ENCODE peak calls at places on chromosome 5, in four cellular contexts. One of them, this sample, is unnamed.

GRCh38 chr5:152140391-152140790 is 215.7 kb upstream of the GLRA1 start:
- DNase-seq in upper lobe of left lung: no peak
- DNase-seq in psoas muscle: no peak
- DNase-seq in fibroblast of lung: no peak
- DNase-seq in this sample: no peak

GRCh38 chr5:59188415-59189225 is 605.7 kb downstream of the RAB3C start:
- DNase-seq in upper lobe of left lung: peak
- DNase-seq in psoas muscle: peak
- DNase-seq in fibroblast of lung: peak
- DNase-seq in this sample: peak

GRCh38 chr5:38751103-38751502 is 94.7 kb upstream of the OSMR start:
- DNase-seq in upper lobe of left lung: no peak
- DNase-seq in psoas muscle: no peak
- DNase-seq in fibroblast of lung: no peak
- DNase-seq in this sample: no peak

GRCh38 chr5:108801776-108802175 is 54.1 kb downstream of the FER start:
- DNase-seq in upper lobe of left lung: no peak
- DNase-seq in psoas muscle: no peak
- DNase-seq in fibroblast of lung: peak
- DNase-seq in this sample: no peak

GRCh38 chr5:83036991-83037390 is 40.2 kb downstream of the TMEM167A start:
- DNase-seq in upper lobe of left lung: no peak
- DNase-seq in psoas muscle: no peak
- DNase-seq in fibroblast of lung: peak
- DNase-seq in this sample: no peak

GRCh38 chr5:88452820-88453219 is 184.2 kb upstream of the TMEM161B start:
- DNase-seq in upper lobe of left lung: no peak
- DNase-seq in psoas muscle: no peak
- DNase-seq in fibroblast of lung: peak
- DNase-seq in this sample: no peak

GRCh38 chr5:179253730-179254129 is 91.5 kb downstream of the ADAMTS2 start:
- DNase-seq in upper lobe of left lung: peak
- DNase-seq in psoas muscle: no peak
- DNase-seq in fibroblast of lung: no peak
- DNase-seq in this sample: no peak

GRCh38 chr5:167478156-167478555 is 813.3 kb upstream of the WWC1 start:
- DNase-seq in upper lobe of left lung: no peak
- DNase-seq in psoas muscle: no peak
- DNase-seq in fibroblast of lung: peak
- DNase-seq in this sample: no peak

GRCh38 chr5:59178482-59178881 is 595.6 kb downstream of the RAB3C start:
- DNase-seq in upper lobe of left lung: no peak
- DNase-seq in psoas muscle: no peak
- DNase-seq in fibroblast of lung: no peak
- DNase-seq in this sample: no peak

GRCh38 chr5:37774912-37775483 is 64.8 kb downstream of the GDNF start:
- DNase-seq in upper lobe of left lung: no peak
- DNase-seq in psoas muscle: no peak
- DNase-seq in fibroblast of lung: peak
- DNase-seq in this sample: no peak

GRCh38 chr5:63205976-63206375 is 627.4 kb downstream of the LRRC70 start:
- DNase-seq in upper lobe of left lung: no peak
- DNase-seq in psoas muscle: no peak
- DNase-seq in fibroblast of lung: no peak
- DNase-seq in this sample: no peak

GRCh38 chr5:76986828-76987526 is 34.1 kb downstream of the CRHBP start:
- DNase-seq in upper lobe of left lung: no peak
- DNase-seq in psoas muscle: no peak
- DNase-seq in fibroblast of lung: no peak
- DNase-seq in this sample: no peak

GRCh38 chr5:7047862-7048261 is 334.6 kb downstream of the TENT4A start:
- DNase-seq in upper lobe of left lung: no peak
- DNase-seq in psoas muscle: no peak
- DNase-seq in fibroblast of lung: no peak
- DNase-seq in this sample: no peak

GRCh38 chr5:55407059-55407684 is 99.4 kb downstream of the MTREX start:
- DNase-seq in upper lobe of left lung: no peak
- DNase-seq in psoas muscle: no peak
- DNase-seq in fibroblast of lung: peak
- DNase-seq in this sample: no peak

GRCh38 chr5:54360089-54360488 is 49.7 kb upstream of the ARL15 start:
- DNase-seq in upper lobe of left lung: no peak
- DNase-seq in psoas muscle: no peak
- DNase-seq in fibroblast of lung: peak
- DNase-seq in this sample: no peak

GRCh38 chr5:40682431-40683017 is 2.8 kb downstream of the PTGER4 start:
- DNase-seq in upper lobe of left lung: peak
- DNase-seq in psoas muscle: no peak
- DNase-seq in fibroblast of lung: no peak
- DNase-seq in this sample: peak

GRCh38 chr5:55418994-55419991 is 111.5 kb downstream of the MTREX start:
- DNase-seq in upper lobe of left lung: no peak
- DNase-seq in psoas muscle: no peak
- DNase-seq in fibroblast of lung: peak
- DNase-seq in this sample: no peak

GRCh38 chr5:56471707-56472106 is 238.6 kb upstream of the ANKRD55 start:
- DNase-seq in upper lobe of left lung: no peak
- DNase-seq in psoas muscle: no peak
- DNase-seq in fibroblast of lung: no peak
- DNase-seq in this sample: no peak

GRCh38 chr5:169249001-169249400 is 51.9 kb downstream of the SLIT3 start:
- DNase-seq in upper lobe of left lung: no peak
- DNase-seq in psoas muscle: no peak
- DNase-seq in fibroblast of lung: peak
- DNase-seq in this sample: no peak

GRCh38 chr5:53367727-53368126 is 112.7 kb upstream of the FST start:
- DNase-seq in upper lobe of left lung: no peak
- DNase-seq in psoas muscle: no peak
- DNase-seq in fibroblast of lung: no peak
- DNase-seq in this sample: no peak

GRCh38 chr5:126499742-126500396 is 76.7 kb downstream of the GRAMD2B start:
- DNase-seq in upper lobe of left lung: no peak
- DNase-seq in psoas muscle: no peak
- DNase-seq in fibroblast of lung: no peak
- DNase-seq in this sample: no peak

GRCh38 chr5:10352404-10353240 is 873 bp upstream of the MARCHF6 start:
- DNase-seq in upper lobe of left lung: no peak
- DNase-seq in psoas muscle: no peak
- DNase-seq in fibroblast of lung: peak
- DNase-seq in this sample: no peak

GRCh38 chr5:150413176-150413901 is 629 bp upstream of the CD74 start:
- DNase-seq in upper lobe of left lung: no peak
- DNase-seq in psoas muscle: no peak
- DNase-seq in fibroblast of lung: no peak
- DNase-seq in this sample: no peak

GRCh38 chr5:121668635-121669034 is 183.0 kb upstream of the FTMT start:
- DNase-seq in upper lobe of left lung: no peak
- DNase-seq in psoas muscle: no peak
- DNase-seq in fibroblast of lung: peak
- DNase-seq in this sample: no peak

GRCh38 chr5:148932355-148932935 is 106.0 kb downstream of the ADRB2 start:
- DNase-seq in upper lobe of left lung: no peak
- DNase-seq in psoas muscle: no peak
- DNase-seq in fibroblast of lung: no peak
- DNase-seq in this sample: no peak

GRCh38 chr5:79834420-79835219 is 145.0 kb downstream of the CMYA5 start:
- DNase-seq in upper lobe of left lung: no peak
- DNase-seq in psoas muscle: peak
- DNase-seq in fibroblast of lung: no peak
- DNase-seq in this sample: no peak

GRCh38 chr5:108749130-108749861 is 1.6 kb downstream of the FER start:
- DNase-seq in upper lobe of left lung: no peak
- DNase-seq in psoas muscle: no peak
- DNase-seq in fibroblast of lung: peak
- DNase-seq in this sample: no peak

GRCh38 chr5:2633992-2634391 is 117.5 kb downstream of the IRX2 start:
- DNase-seq in upper lobe of left lung: no peak
- DNase-seq in psoas muscle: no peak
- DNase-seq in fibroblast of lung: no peak
- DNase-seq in this sample: no peak

GRCh38 chr5:52657231-52657645 is 130.5 kb upstream of the ITGA1 start:
- DNase-seq in upper lobe of left lung: no peak
- DNase-seq in psoas muscle: no peak
- DNase-seq in fibroblast of lung: peak
- DNase-seq in this sample: no peak

GRCh38 chr5:173917788-173918786 is 29.9 kb downstream of the CPEB4 start:
- DNase-seq in upper lobe of left lung: peak
- DNase-seq in psoas muscle: peak
- DNase-seq in fibroblast of lung: peak
- DNase-seq in this sample: peak

GRCh38 chr5:121640298-121640697 is 211.4 kb upstream of the FTMT start:
- DNase-seq in upper lobe of left lung: no peak
- DNase-seq in psoas muscle: no peak
- DNase-seq in fibroblast of lung: no peak
- DNase-seq in this sample: no peak

GRCh38 chr5:111602817-111603445 is 90.6 kb upstream of the STARD4 start:
- DNase-seq in upper lobe of left lung: no peak
- DNase-seq in psoas muscle: no peak
- DNase-seq in fibroblast of lung: no peak
- DNase-seq in this sample: no peak

GRCh38 chr5:97297063-97297715 is 114.1 kb upstream of the RIOK2 start:
- DNase-seq in upper lobe of left lung: no peak
- DNase-seq in psoas muscle: no peak
- DNase-seq in fibroblast of lung: peak
- DNase-seq in this sample: no peak
- TF ChIP-seq CTCF in upper lobe of left lung: no peak
- TF ChIP-seq CTCF in psoas muscle: peak
- TF ChIP-seq CTCF in fibroblast of lung: peak
- TF ChIP-seq CTCF in this sample: no peak

DNA sequence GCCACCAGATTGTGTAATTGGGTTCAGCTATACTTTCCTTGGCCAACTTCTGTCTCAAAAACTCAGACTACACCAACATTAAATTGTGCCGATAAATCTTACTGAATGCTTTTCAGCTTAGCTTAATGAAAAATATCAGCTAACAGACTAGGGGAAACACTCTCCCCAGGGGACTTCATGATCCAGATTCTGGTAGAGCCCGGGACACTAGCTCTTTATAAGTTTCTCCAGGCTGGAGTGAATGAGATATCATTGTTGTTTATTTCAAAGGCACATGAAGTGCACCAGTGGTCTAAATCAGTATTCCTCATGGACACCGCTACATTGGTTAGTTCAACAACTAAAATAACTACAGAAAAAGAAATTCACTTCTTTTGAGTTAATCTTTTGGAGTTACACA is 10.5 kb upstream of the LHFPL2 start:
- DNase-seq in upper lobe of left lung: no peak
- DNase-seq in psoas muscle: no peak
- DNase-seq in fibroblast of lung: no peak
- DNase-seq in this sample: no peak
- H3K27ac ChIP-seq in upper lobe of left lung: no peak
- H3K27ac ChIP-seq in psoas muscle: no peak
- H3K27ac ChIP-seq in fibroblast of lung: no peak
- H3K27ac ChIP-seq in this sample: no peak

DNA sequence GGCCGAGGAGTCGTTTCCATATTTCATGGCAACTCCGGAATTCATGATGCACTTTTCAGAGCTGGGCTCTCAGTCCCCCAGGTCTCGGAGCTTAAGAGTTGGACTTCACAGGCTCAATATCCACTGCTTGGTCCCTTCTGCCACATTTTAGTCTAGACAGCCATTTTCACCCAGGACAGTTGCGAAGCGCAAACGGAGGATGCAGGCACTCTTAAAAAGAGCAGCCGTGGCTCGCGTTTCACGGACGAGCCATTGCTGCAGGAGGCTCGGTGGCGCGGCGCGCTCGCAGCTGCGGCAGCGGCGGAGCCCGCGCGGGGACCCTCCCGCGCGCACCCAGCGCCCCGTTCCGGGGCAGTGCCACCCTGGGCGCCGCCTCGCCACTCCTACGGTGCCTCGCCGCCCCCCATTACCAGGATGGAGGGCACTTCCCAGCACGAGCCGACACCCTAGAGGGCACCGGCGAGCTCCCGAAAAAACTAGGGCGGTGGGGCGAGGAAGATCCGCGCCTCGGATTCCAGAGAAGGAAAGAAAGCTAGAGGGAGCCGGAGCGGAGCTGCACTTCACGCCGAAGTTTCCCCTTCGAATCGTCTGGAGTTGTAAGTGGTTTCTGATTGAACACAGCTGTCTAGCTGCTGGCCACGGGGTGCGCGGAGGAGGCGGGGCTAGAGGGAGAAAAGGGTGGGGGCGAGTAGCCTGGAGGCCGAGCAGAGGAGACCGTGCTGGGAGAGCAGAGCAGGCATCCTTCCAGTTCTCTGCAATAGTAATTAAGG is 140.3 kb downstream of the TSSK1B start:
- DNase-seq in upper lobe of left lung: peak
- DNase-seq in psoas muscle: peak
- DNase-seq in fibroblast of lung: peak
- DNase-seq in this sample: peak
- TF ChIP-seq CTCF in upper lobe of left lung: no peak
- TF ChIP-seq CTCF in psoas muscle: no peak
- TF ChIP-seq CTCF in fibroblast of lung: peak
- TF ChIP-seq CTCF in this sample: peak

GRCh38 chr5:177142029-177142681 is 8.6 kb downstream of the NSD1 start:
- DNase-seq in upper lobe of left lung: no peak
- DNase-seq in psoas muscle: no peak
- DNase-seq in fibroblast of lung: no peak
- DNase-seq in this sample: no peak

GRCh38 chr5:177142778-177143177 is 9.2 kb downstream of the NSD1 start:
- DNase-seq in upper lobe of left lung: no peak
- DNase-seq in psoas muscle: no peak
- DNase-seq in fibroblast of lung: no peak
- DNase-seq in this sample: no peak

GRCh38 chr5:177141496-177141895 is 7.9 kb downstream of the NSD1 start:
- DNase-seq in upper lobe of left lung: no peak
- DNase-seq in psoas muscle: no peak
- DNase-seq in fibroblast of lung: no peak
- DNase-seq in this sample: no peak

GRCh38 chr5:177147239-177147638 is 13.7 kb downstream of the NSD1 start:
- DNase-seq in upper lobe of left lung: no peak
- DNase-seq in psoas muscle: no peak
- DNase-seq in fibroblast of lung: peak
- DNase-seq in this sample: no peak
- H3K27ac ChIP-seq in upper lobe of left lung: no peak
- H3K27ac ChIP-seq in psoas muscle: no peak
- H3K27ac ChIP-seq in fibroblast of lung: peak
- H3K27ac ChIP-seq in this sample: no peak

DNA sequence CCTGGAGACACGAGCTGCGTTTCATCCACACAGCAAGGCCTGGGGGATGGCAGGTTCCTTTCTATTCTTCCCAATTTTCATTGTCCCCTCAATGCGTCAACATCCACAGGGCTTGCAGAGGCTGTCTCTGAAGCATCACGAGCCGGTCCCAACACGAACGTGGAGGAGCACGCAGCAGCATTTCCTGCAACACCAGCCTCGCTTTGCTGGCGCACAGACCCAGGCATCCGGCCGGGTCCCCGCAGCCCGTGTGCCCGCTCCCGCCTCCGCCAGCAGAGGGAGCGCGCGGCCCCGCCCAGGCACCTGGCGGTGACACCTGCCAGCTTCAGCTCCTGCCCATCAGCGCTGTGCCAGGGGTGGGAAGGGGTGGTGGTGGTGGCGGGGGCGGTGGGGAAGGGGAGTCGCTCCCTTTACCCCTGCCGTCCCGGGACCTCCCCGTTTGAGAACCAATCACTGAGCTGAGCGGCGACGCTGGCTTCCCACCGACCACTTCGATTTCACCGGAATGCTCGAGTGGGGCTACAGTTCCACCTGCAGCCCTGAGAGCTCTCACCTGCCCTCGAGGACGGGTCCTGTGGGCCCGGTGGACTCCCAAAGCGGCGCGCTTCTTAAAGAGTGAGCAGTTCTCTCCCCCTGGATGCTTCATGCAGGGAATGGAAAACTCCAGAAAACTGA is 464.5 kb downstream of the ICE1 start:
- DNase-seq in upper lobe of left lung: peak
- DNase-seq in psoas muscle: peak
- DNase-seq in fibroblast of lung: no peak
- DNase-seq in this sample: peak
- TF ChIP-seq CTCF in upper lobe of left lung: peak
- TF ChIP-seq CTCF in psoas muscle: peak
- TF ChIP-seq CTCF in fibroblast of lung: no peak
- TF ChIP-seq CTCF in this sample: peak